ENCODE peak calls at places on chromosomes 16 and 17, in six cellular contexts. One of them, this sample, is unnamed.
A peak's percentile ranks its signal among the peaks of the same experiment; 100 is the strongest.

GRCh38 chr17:42027961-42028790 is 8.3 kb downstream of the NKIRAS2 start:
- DNase-seq in hepatic stellate cell: no peak
- DNase-seq in cardiac fibroblast: peak; percentile 36
- DNase-seq in nucleus accumbens: no peak
- DNase-seq in activated CD8-positive, alpha-beta memory T cell treated with anti-CD3 and anti-CD28 coated beads, Interleukin-2, amount 50 U/mL, for 4 hours: no peak
- DNase-seq in aorta: no peak
- DNase-seq in this sample: no peak

GRCh38 chr17:1324201-1324750 is 44.8 kb downstream of the TRARG1 start:
- DNase-seq in nucleus accumbens: no peak
- DNase-seq in activated CD8-positive, alpha-beta memory T cell treated with anti-CD3 and anti-CD28 coated beads, Interleukin-2, amount 50 U/mL, for 4 hours: no peak
- DNase-seq in aorta: no peak
- DNase-seq in cardiac fibroblast: no peak
- DNase-seq in hepatic stellate cell: no peak
- DNase-seq in this sample: no peak

GRCh38 chr17:64339516-64340475 is 50.9 kb downstream of the PECAM1 start:
- DNase-seq in activated CD8-positive, alpha-beta memory T cell treated with anti-CD3 and anti-CD28 coated beads, Interleukin-2, amount 50 U/mL, for 4 hours: no peak
- DNase-seq in aorta: no peak
- DNase-seq in hepatic stellate cell: no peak
- DNase-seq in nucleus accumbens: no peak
- DNase-seq in cardiac fibroblast: no peak
- DNase-seq in this sample: no peak

GRCh38 chr16:668519-669171 is 713 bp downstream of the RHOT2 start:
- DNase-seq in activated CD8-positive, alpha-beta memory T cell treated with anti-CD3 and anti-CD28 coated beads, Interleukin-2, amount 50 U/mL, for 4 hours: no peak
- DNase-seq in hepatic stellate cell: peak; percentile 28
- DNase-seq in cardiac fibroblast: peak; percentile 15
- DNase-seq in nucleus accumbens: no peak
- DNase-seq in aorta: no peak
- DNase-seq in this sample: no peak

GRCh38 chr17:5584383-5584951 is at the start of gene NLRP1:
- DNase-seq in cardiac fibroblast: peak; percentile 96
- DNase-seq in aorta: peak; percentile 98
- DNase-seq in hepatic stellate cell: peak; percentile 92
- DNase-seq in nucleus accumbens: no peak
- DNase-seq in activated CD8-positive, alpha-beta memory T cell treated with anti-CD3 and anti-CD28 coated beads, Interleukin-2, amount 50 U/mL, for 4 hours: peak; percentile 94
- DNase-seq in this sample: peak; percentile 94

GRCh38 chr17:32285770-32286517 is 20.3 kb downstream of the RHBDL3 start:
- DNase-seq in hepatic stellate cell: no peak
- DNase-seq in aorta: no peak
- DNase-seq in nucleus accumbens: peak; percentile 48
- DNase-seq in activated CD8-positive, alpha-beta memory T cell treated with anti-CD3 and anti-CD28 coated beads, Interleukin-2, amount 50 U/mL, for 4 hours: no peak
- DNase-seq in cardiac fibroblast: no peak
- DNase-seq in this sample: no peak

GRCh38 chr17:49180303-49180702 is 30.1 kb downstream of the GNGT2 start:
- DNase-seq in activated CD8-positive, alpha-beta memory T cell treated with anti-CD3 and anti-CD28 coated beads, Interleukin-2, amount 50 U/mL, for 4 hours: peak; percentile 69
- DNase-seq in cardiac fibroblast: peak; percentile 73
- DNase-seq in nucleus accumbens: no peak
- DNase-seq in hepatic stellate cell: peak; percentile 78
- DNase-seq in aorta: peak; percentile 75
- DNase-seq in this sample: peak; percentile 78

GRCh38 chr16:28616636-28617035 is 6.8 kb upstream of the SULT1A1 start:
- DNase-seq in nucleus accumbens: no peak
- DNase-seq in hepatic stellate cell: no peak
- DNase-seq in cardiac fibroblast: no peak
- DNase-seq in activated CD8-positive, alpha-beta memory T cell treated with anti-CD3 and anti-CD28 coated beads, Interleukin-2, amount 50 U/mL, for 4 hours: no peak
- DNase-seq in aorta: no peak
- DNase-seq in this sample: no peak

GRCh38 chr17:1379930-1380313 is 20.1 kb downstream of the YWHAE start:
- DNase-seq in aorta: no peak
- DNase-seq in cardiac fibroblast: no peak
- DNase-seq in activated CD8-positive, alpha-beta memory T cell treated with anti-CD3 and anti-CD28 coated beads, Interleukin-2, amount 50 U/mL, for 4 hours: no peak
- DNase-seq in hepatic stellate cell: no peak
- DNase-seq in nucleus accumbens: no peak
- DNase-seq in this sample: no peak

GRCh38 chr16:23482778-23483177 is 27.5 kb downstream of the GGA2 start:
- DNase-seq in hepatic stellate cell: no peak
- DNase-seq in activated CD8-positive, alpha-beta memory T cell treated with anti-CD3 and anti-CD28 coated beads, Interleukin-2, amount 50 U/mL, for 4 hours: peak; percentile 62
- DNase-seq in cardiac fibroblast: no peak
- DNase-seq in nucleus accumbens: no peak
- DNase-seq in aorta: no peak
- DNase-seq in this sample: no peak

GRCh38 chr16:66619534-66620418 is 15.3 kb downstream of the CMTM3 start:
- DNase-seq in aorta: no peak
- DNase-seq in activated CD8-positive, alpha-beta memory T cell treated with anti-CD3 and anti-CD28 coated beads, Interleukin-2, amount 50 U/mL, for 4 hours: no peak
- DNase-seq in nucleus accumbens: no peak
- DNase-seq in hepatic stellate cell: peak; percentile 37
- DNase-seq in cardiac fibroblast: peak; percentile 76
- DNase-seq in this sample: peak; percentile 22

GRCh38 chr17:47726796-47727703 is 6.0 kb upstream of the TBX21 start:
- DNase-seq in hepatic stellate cell: no peak
- DNase-seq in aorta: no peak
- DNase-seq in activated CD8-positive, alpha-beta memory T cell treated with anti-CD3 and anti-CD28 coated beads, Interleukin-2, amount 50 U/mL, for 4 hours: no peak
- DNase-seq in nucleus accumbens: no peak
- DNase-seq in cardiac fibroblast: no peak
- DNase-seq in this sample: no peak

GRCh38 chr17:65170839-65171238 is 33.7 kb downstream of the RGS9 start:
- DNase-seq in aorta: peak; percentile 63
- DNase-seq in nucleus accumbens: no peak
- DNase-seq in activated CD8-positive, alpha-beta memory T cell treated with anti-CD3 and anti-CD28 coated beads, Interleukin-2, amount 50 U/mL, for 4 hours: no peak
- DNase-seq in hepatic stellate cell: no peak
- DNase-seq in cardiac fibroblast: peak; percentile 54
- DNase-seq in this sample: no peak

GRCh38 chr17:50062323-50063243 is 6.7 kb downstream of the ITGA3 start:
- DNase-seq in aorta: peak; percentile 91
- DNase-seq in hepatic stellate cell: peak; percentile 86
- DNase-seq in activated CD8-positive, alpha-beta memory T cell treated with anti-CD3 and anti-CD28 coated beads, Interleukin-2, amount 50 U/mL, for 4 hours: no peak
- DNase-seq in nucleus accumbens: no peak
- DNase-seq in cardiac fibroblast: peak; percentile 89
- DNase-seq in this sample: peak; percentile 96

GRCh38 chr17:78997231-78997741 is 12.3 kb downstream of the CANT1 start:
- DNase-seq in hepatic stellate cell: no peak
- DNase-seq in nucleus accumbens: no peak
- DNase-seq in aorta: peak; percentile 44
- DNase-seq in activated CD8-positive, alpha-beta memory T cell treated with anti-CD3 and anti-CD28 coated beads, Interleukin-2, amount 50 U/mL, for 4 hours: no peak
- DNase-seq in cardiac fibroblast: no peak
- DNase-seq in this sample: no peak

GRCh38 chr17:20127660-20128413 is 118.7 kb downstream of the SPECC1 start:
- DNase-seq in nucleus accumbens: no peak
- DNase-seq in cardiac fibroblast: peak; percentile 35
- DNase-seq in aorta: no peak
- DNase-seq in hepatic stellate cell: peak; percentile 49
- DNase-seq in activated CD8-positive, alpha-beta memory T cell treated with anti-CD3 and anti-CD28 coated beads, Interleukin-2, amount 50 U/mL, for 4 hours: no peak
- DNase-seq in this sample: no peak

GRCh38 chr16:81518439-81518757 is 73.8 kb downstream of the CMIP start:
- DNase-seq in cardiac fibroblast: no peak
- DNase-seq in hepatic stellate cell: no peak
- DNase-seq in activated CD8-positive, alpha-beta memory T cell treated with anti-CD3 and anti-CD28 coated beads, Interleukin-2, amount 50 U/mL, for 4 hours: no peak
- DNase-seq in nucleus accumbens: no peak
- DNase-seq in aorta: peak; percentile 46
- DNase-seq in this sample: no peak

GRCh38 chr17:19641687-19642372 is 6.7 kb upstream of the ALDH3A2 start:
- DNase-seq in activated CD8-positive, alpha-beta memory T cell treated with anti-CD3 and anti-CD28 coated beads, Interleukin-2, amount 50 U/mL, for 4 hours: no peak
- DNase-seq in hepatic stellate cell: no peak
- DNase-seq in aorta: no peak
- DNase-seq in cardiac fibroblast: no peak
- DNase-seq in nucleus accumbens: no peak
- DNase-seq in this sample: no peak

GRCh38 chr16:9503251-9503986 is 412.0 kb downstream of the HAPSTR1 start:
- DNase-seq in aorta: no peak
- DNase-seq in cardiac fibroblast: no peak
- DNase-seq in activated CD8-positive, alpha-beta memory T cell treated with anti-CD3 and anti-CD28 coated beads, Interleukin-2, amount 50 U/mL, for 4 hours: no peak
- DNase-seq in hepatic stellate cell: no peak
- DNase-seq in nucleus accumbens: no peak
- DNase-seq in this sample: no peak

GRCh38 chr16:49874613-49875237 is 18.8 kb upstream of the ZNF423 start:
- DNase-seq in cardiac fibroblast: no peak
- DNase-seq in aorta: no peak
- DNase-seq in activated CD8-positive, alpha-beta memory T cell treated with anti-CD3 and anti-CD28 coated beads, Interleukin-2, amount 50 U/mL, for 4 hours: no peak
- DNase-seq in hepatic stellate cell: no peak
- DNase-seq in nucleus accumbens: no peak
- DNase-seq in this sample: no peak

GRCh38 chr17:66967867-66968543 is 3.5 kb downstream of the CACNG4 start:
- DNase-seq in activated CD8-positive, alpha-beta memory T cell treated with anti-CD3 and anti-CD28 coated beads, Interleukin-2, amount 50 U/mL, for 4 hours: no peak
- DNase-seq in hepatic stellate cell: no peak
- DNase-seq in aorta: no peak
- DNase-seq in cardiac fibroblast: no peak
- DNase-seq in nucleus accumbens: no peak
- DNase-seq in this sample: no peak

GRCh38 chr16:79079656-79080420 is 520.7 kb downstream of the MAF start:
- DNase-seq in nucleus accumbens: no peak
- DNase-seq in hepatic stellate cell: no peak
- DNase-seq in cardiac fibroblast: no peak
- DNase-seq in aorta: no peak
- DNase-seq in activated CD8-positive, alpha-beta memory T cell treated with anti-CD3 and anti-CD28 coated beads, Interleukin-2, amount 50 U/mL, for 4 hours: no peak
- DNase-seq in this sample: no peak

GRCh38 chr17:48612854-48613691 is 2.0 kb downstream of the HOXB8 start:
- DNase-seq in nucleus accumbens: no peak
- DNase-seq in cardiac fibroblast: no peak
- DNase-seq in hepatic stellate cell: peak; percentile 84
- DNase-seq in activated CD8-positive, alpha-beta memory T cell treated with anti-CD3 and anti-CD28 coated beads, Interleukin-2, amount 50 U/mL, for 4 hours: peak; percentile 55
- DNase-seq in aorta: no peak
- DNase-seq in this sample: peak; percentile 79